ENCODE peak calls at places on chromosomes 6 and 20, in ten cellular contexts. One of them, this sample, is unnamed.

GRCh38 chr6:73418081-73418741 is 23.6 kb downstream of the DDX43 start:
- DNase-seq in spleen: no peak
- DNase-seq in fibroblast of lung: peak; percentile 21
- DNase-seq in body of pancreas: no peak
- DNase-seq in aorta: no peak
- DNase-seq in cardiac muscle cell: no peak
- DNase-seq in heart left ventricle: no peak
- DNase-seq in A549: no peak
- DNase-seq in sigmoid colon: no peak
- DNase-seq in breast epithelium: no peak
- DNase-seq in this sample: peak; percentile 3

GRCh38 chr6:157460182-157460999 is 79.4 kb downstream of the ZDHHC14 start:
- DNase-seq in spleen: no peak
- DNase-seq in A549: no peak
- DNase-seq in fibroblast of lung: no peak
- DNase-seq in cardiac muscle cell: no peak
- DNase-seq in heart left ventricle: no peak
- DNase-seq in aorta: no peak
- DNase-seq in sigmoid colon: no peak
- DNase-seq in breast epithelium: no peak
- DNase-seq in body of pancreas: no peak
- DNase-seq in this sample: peak; percentile 7

GRCh38 chr6:133512410-133513016 is 271.4 kb downstream of the EYA4 start:
- DNase-seq in cardiac muscle cell: peak; percentile 55
- DNase-seq in body of pancreas: peak; percentile 34
- DNase-seq in sigmoid colon: no peak
- DNase-seq in heart left ventricle: peak; percentile 33
- DNase-seq in aorta: peak; percentile 51
- DNase-seq in A549: peak; percentile 53
- DNase-seq in breast epithelium: no peak
- DNase-seq in spleen: no peak
- DNase-seq in fibroblast of lung: peak; percentile 73
- DNase-seq in this sample: peak; percentile 70

GRCh38 chr6:13268914-13269532 is 59.3 kb downstream of the TBC1D7 start:
- DNase-seq in heart left ventricle: no peak
- DNase-seq in spleen: no peak
- DNase-seq in body of pancreas: peak; percentile 37
- DNase-seq in fibroblast of lung: peak; percentile 17
- DNase-seq in cardiac muscle cell: peak; percentile 52
- DNase-seq in aorta: no peak
- DNase-seq in breast epithelium: no peak
- DNase-seq in A549: no peak
- DNase-seq in sigmoid colon: no peak
- DNase-seq in this sample: peak; percentile 70

GRCh38 chr6:47135772-47136171 is 93.6 kb upstream of the ADGRF1 start:
- DNase-seq in sigmoid colon: no peak
- DNase-seq in aorta: no peak
- DNase-seq in A549: peak; percentile 91
- DNase-seq in cardiac muscle cell: no peak
- DNase-seq in spleen: no peak
- DNase-seq in fibroblast of lung: peak; percentile 77
- DNase-seq in body of pancreas: peak; percentile 33
- DNase-seq in breast epithelium: no peak
- DNase-seq in heart left ventricle: no peak
- DNase-seq in this sample: peak; percentile 67

GRCh38 chr20:11686900-11687543 is 230.7 kb upstream of the BTBD3 start:
- DNase-seq in sigmoid colon: peak; percentile 59
- DNase-seq in A549: no peak
- DNase-seq in breast epithelium: no peak
- DNase-seq in body of pancreas: peak; percentile 74
- DNase-seq in heart left ventricle: no peak
- DNase-seq in cardiac muscle cell: peak; percentile 36
- DNase-seq in spleen: peak; percentile 62
- DNase-seq in fibroblast of lung: peak; percentile 14
- DNase-seq in aorta: no peak
- DNase-seq in this sample: peak; percentile 27

GRCh38 chr6:33508935-33509926 is 54.9 kb downstream of the ZBTB9 start:
- DNase-seq in aorta: no peak
- DNase-seq in heart left ventricle: no peak
- DNase-seq in spleen: no peak
- DNase-seq in cardiac muscle cell: no peak
- DNase-seq in A549: no peak
- DNase-seq in fibroblast of lung: no peak
- DNase-seq in body of pancreas: no peak
- DNase-seq in breast epithelium: no peak
- DNase-seq in sigmoid colon: no peak
- DNase-seq in this sample: peak; percentile 27

GRCh38 chr6:136717297-136717990 is 74.8 kb downstream of the MAP3K5 start:
- DNase-seq in fibroblast of lung: peak; percentile 23
- DNase-seq in sigmoid colon: no peak
- DNase-seq in aorta: no peak
- DNase-seq in body of pancreas: no peak
- DNase-seq in breast epithelium: no peak
- DNase-seq in spleen: no peak
- DNase-seq in cardiac muscle cell: no peak
- DNase-seq in heart left ventricle: no peak
- DNase-seq in A549: no peak
- DNase-seq in this sample: peak; percentile 15

GRCh38 chr6:39387785-39388184 is 65.3 kb upstream of the KCNK16 start:
- DNase-seq in body of pancreas: no peak
- DNase-seq in sigmoid colon: no peak
- DNase-seq in fibroblast of lung: no peak
- DNase-seq in A549: no peak
- DNase-seq in heart left ventricle: no peak
- DNase-seq in spleen: no peak
- DNase-seq in breast epithelium: no peak
- DNase-seq in aorta: no peak
- DNase-seq in cardiac muscle cell: no peak
- DNase-seq in this sample: peak; percentile 36

GRCh38 chr6:169454204-169454871 is 200.7 kb upstream of the THBS2 start:
- DNase-seq in A549: no peak
- DNase-seq in fibroblast of lung: peak; percentile 88
- DNase-seq in body of pancreas: no peak
- DNase-seq in aorta: no peak
- DNase-seq in heart left ventricle: no peak
- DNase-seq in cardiac muscle cell: no peak
- DNase-seq in sigmoid colon: peak; percentile 85
- DNase-seq in spleen: no peak
- DNase-seq in breast epithelium: peak; percentile 46
- DNase-seq in this sample: peak; percentile 94

GRCh38 chr6:26022166-26022510 is 59.5 kb downstream of the TRIM38 start:
- DNase-seq in breast epithelium: peak; percentile 63
- DNase-seq in heart left ventricle: peak; percentile 56
- DNase-seq in sigmoid colon: peak; percentile 89
- DNase-seq in A549: peak; percentile 81
- DNase-seq in spleen: no peak
- DNase-seq in fibroblast of lung: peak; percentile 90
- DNase-seq in cardiac muscle cell: peak; percentile 78
- DNase-seq in body of pancreas: peak; percentile 63
- DNase-seq in aorta: peak; percentile 73
- DNase-seq in this sample: peak; percentile 92

GRCh38 chr6:169409742-169410312 is 156.2 kb upstream of the THBS2 start:
- DNase-seq in breast epithelium: no peak
- DNase-seq in sigmoid colon: no peak
- DNase-seq in aorta: no peak
- DNase-seq in A549: peak; percentile 8
- DNase-seq in spleen: no peak
- DNase-seq in body of pancreas: no peak
- DNase-seq in fibroblast of lung: no peak
- DNase-seq in heart left ventricle: no peak
- DNase-seq in cardiac muscle cell: no peak
- DNase-seq in this sample: no peak

GRCh38 chr20:58432190-58432954 is 43.3 kb downstream of the VAPB start:
- DNase-seq in heart left ventricle: no peak
- DNase-seq in breast epithelium: no peak
- DNase-seq in body of pancreas: no peak
- DNase-seq in fibroblast of lung: peak; percentile 80
- DNase-seq in aorta: no peak
- DNase-seq in spleen: no peak
- DNase-seq in A549: no peak
- DNase-seq in cardiac muscle cell: no peak
- DNase-seq in sigmoid colon: peak; percentile 79
- DNase-seq in this sample: no peak

GRCh38 chr20:33827109-33827508 is 16.0 kb downstream of the CHMP4B start:
- DNase-seq in A549: no peak
- DNase-seq in fibroblast of lung: no peak
- DNase-seq in heart left ventricle: no peak
- DNase-seq in body of pancreas: no peak
- DNase-seq in breast epithelium: no peak
- DNase-seq in aorta: no peak
- DNase-seq in spleen: no peak
- DNase-seq in sigmoid colon: no peak
- DNase-seq in cardiac muscle cell: no peak
- DNase-seq in this sample: no peak
- H3K4me1 ChIP-seq in A549: peaks cover 26% of the 10 kb centered on the region
- H3K4me1 ChIP-seq in fibroblast of lung: peaks cover 4% of the 10 kb centered on the region
- H3K4me1 ChIP-seq in heart left ventricle: peaks cover 85% of the 10 kb centered on the region
- H3K4me1 ChIP-seq in body of pancreas: peaks cover 81% of the 10 kb centered on the region
- H3K4me1 ChIP-seq in breast epithelium: no peaks in the 10 kb centered on the region
- H3K4me1 ChIP-seq in aorta: peaks cover 20% of the 10 kb centered on the region
- H3K4me1 ChIP-seq in spleen: peaks cover 22% of the 10 kb centered on the region
- H3K4me1 ChIP-seq in sigmoid colon: no peaks in the 10 kb centered on the region
- H3K4me1 ChIP-seq in cardiac muscle cell: peaks cover 55% of the 10 kb centered on the region
- H3K4me1 ChIP-seq in this sample: peaks cover 10% of the 10 kb centered on the region

GRCh38 chr6:108263371-108263770 is 2.5 kb upstream of the SNX3 start:
- DNase-seq in A549: no peak
- DNase-seq in spleen: no peak
- DNase-seq in fibroblast of lung: no peak
- DNase-seq in aorta: no peak
- DNase-seq in cardiac muscle cell: no peak
- DNase-seq in breast epithelium: no peak
- DNase-seq in heart left ventricle: no peak
- DNase-seq in body of pancreas: no peak
- DNase-seq in sigmoid colon: no peak
- DNase-seq in this sample: no peak
- H3K4me1 ChIP-seq in A549: peaks cover 6% of the 10 kb centered on the region
- H3K4me1 ChIP-seq in spleen: peaks cover 14% of the 10 kb centered on the region
- H3K4me1 ChIP-seq in fibroblast of lung: no peaks in the 10 kb centered on the region
- H3K4me1 ChIP-seq in aorta: no peaks in the 10 kb centered on the region
- H3K4me1 ChIP-seq in cardiac muscle cell: peaks cover 7% of the 10 kb centered on the region
- H3K4me1 ChIP-seq in breast epithelium: no peaks in the 10 kb centered on the region
- H3K4me1 ChIP-seq in heart left ventricle: peaks cover 20% of the 10 kb centered on the region
- H3K4me1 ChIP-seq in body of pancreas: peaks cover 13% of the 10 kb centered on the region
- H3K4me1 ChIP-seq in sigmoid colon: peaks cover 3% of the 10 kb centered on the region
- H3K4me1 ChIP-seq in this sample: peaks cover 11% of the 10 kb centered on the region

DNA sequence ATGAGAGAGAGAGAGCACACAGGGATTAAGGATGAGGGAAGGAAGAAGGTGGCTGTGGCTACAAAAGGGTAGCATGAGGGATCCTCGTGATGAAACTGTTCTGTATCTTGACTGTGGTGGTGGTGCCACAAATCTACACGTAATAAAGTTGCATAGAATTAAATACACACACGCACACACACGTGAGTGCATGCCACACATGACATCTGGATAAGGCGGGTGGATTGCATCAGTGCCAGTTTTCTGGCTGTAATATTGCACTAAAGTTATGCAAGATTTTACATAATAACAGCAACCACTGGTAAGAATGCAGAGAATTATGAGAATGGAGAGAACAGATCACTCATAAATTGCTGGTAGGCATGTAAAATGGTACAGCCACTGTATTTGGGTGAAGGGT is 16.9 kb upstream of the STK35 start:
- DNase-seq in spleen: no peak
- DNase-seq in sigmoid colon: no peak
- DNase-seq in heart left ventricle: no peak
- DNase-seq in cardiac muscle cell: no peak
- DNase-seq in breast epithelium: no peak
- DNase-seq in A549: no peak
- DNase-seq in aorta: no peak
- DNase-seq in body of pancreas: no peak
- DNase-seq in fibroblast of lung: peak; percentile 39
- DNase-seq in this sample: peak; percentile 82
- H3K4me1 ChIP-seq in spleen: no peaks in the 10 kb centered on the region
- H3K4me1 ChIP-seq in sigmoid colon: no peaks in the 10 kb centered on the region
- H3K4me1 ChIP-seq in heart left ventricle: no peaks in the 10 kb centered on the region
- H3K4me1 ChIP-seq in cardiac muscle cell: no peaks in the 10 kb centered on the region
- H3K4me1 ChIP-seq in breast epithelium: no peaks in the 10 kb centered on the region
- H3K4me1 ChIP-seq in A549: no peaks in the 10 kb centered on the region
- H3K4me1 ChIP-seq in aorta: no peaks in the 10 kb centered on the region
- H3K4me1 ChIP-seq in body of pancreas: no peaks in the 10 kb centered on the region
- H3K4me1 ChIP-seq in fibroblast of lung: no peaks in the 10 kb centered on the region
- H3K4me1 ChIP-seq in this sample: peaks cover 21% of the 10 kb centered on the region

DNA sequence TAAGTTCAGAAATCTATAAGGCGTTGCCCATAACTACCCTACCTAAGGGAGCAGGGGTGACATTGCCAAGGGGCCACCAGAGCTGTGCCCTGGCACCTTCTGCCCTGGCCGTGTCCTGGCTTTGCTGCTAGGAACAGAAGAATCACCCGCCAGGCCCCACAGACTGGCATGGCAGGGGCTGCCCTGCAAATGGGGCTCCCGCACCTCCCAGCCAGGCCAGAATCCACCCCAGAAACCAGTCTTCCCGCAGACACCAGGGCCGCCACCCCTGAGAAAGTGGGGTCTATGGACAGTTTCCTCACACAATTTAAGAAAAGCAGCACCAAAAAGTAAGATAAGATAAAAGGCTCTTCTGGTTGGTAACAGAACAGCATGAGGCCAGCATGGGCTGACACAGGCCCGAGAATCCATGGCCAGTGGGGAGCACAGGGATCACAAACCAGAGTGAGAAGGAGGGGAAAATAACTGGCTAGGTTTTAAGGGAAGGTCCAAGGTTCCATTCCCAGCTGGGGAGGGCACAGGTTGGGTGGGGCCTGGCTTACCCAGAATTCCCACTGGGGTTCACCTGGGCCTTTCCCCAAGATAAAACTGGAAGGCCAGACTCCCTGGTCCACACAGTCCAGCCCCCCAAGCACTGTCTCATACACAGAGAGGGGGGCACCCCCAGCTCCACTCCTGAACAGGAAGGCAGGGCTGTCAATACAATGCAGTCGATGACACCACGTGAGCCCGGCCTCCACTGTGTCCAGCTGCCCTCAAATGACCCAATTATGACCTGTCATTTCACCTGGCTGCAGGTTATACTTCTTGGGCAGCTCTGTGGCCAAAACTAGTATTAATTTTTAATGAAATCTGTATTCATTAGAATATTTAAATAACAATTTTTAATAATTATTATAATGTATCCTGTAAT is 59.4 kb downstream of the PYGB start:
- DNase-seq in sigmoid colon: peak; percentile 52
- DNase-seq in A549: no peak
- DNase-seq in body of pancreas: no peak
- DNase-seq in aorta: peak; percentile 32
- DNase-seq in fibroblast of lung: no peak
- DNase-seq in cardiac muscle cell: no peak
- DNase-seq in spleen: peak; percentile 64
- DNase-seq in breast epithelium: no peak
- DNase-seq in heart left ventricle: no peak
- DNase-seq in this sample: no peak
- H3K4me1 ChIP-seq in sigmoid colon: no peaks in the 10 kb centered on the region
- H3K4me1 ChIP-seq in A549: peaks cover 51% of the 10 kb centered on the region
- H3K4me1 ChIP-seq in body of pancreas: peaks cover 16% of the 10 kb centered on the region
- H3K4me1 ChIP-seq in aorta: peaks cover 3% of the 10 kb centered on the region
- H3K4me1 ChIP-seq in fibroblast of lung: peaks cover 24% of the 10 kb centered on the region
- H3K4me1 ChIP-seq in cardiac muscle cell: peaks cover 15% of the 10 kb centered on the region
- H3K4me1 ChIP-seq in spleen: peaks cover 5% of the 10 kb centered on the region
- H3K4me1 ChIP-seq in breast epithelium: peaks cover 7% of the 10 kb centered on the region
- H3K4me1 ChIP-seq in heart left ventricle: peaks cover 25% of the 10 kb centered on the region
- H3K4me1 ChIP-seq in this sample: peaks cover 32% of the 10 kb centered on the region

DNA sequence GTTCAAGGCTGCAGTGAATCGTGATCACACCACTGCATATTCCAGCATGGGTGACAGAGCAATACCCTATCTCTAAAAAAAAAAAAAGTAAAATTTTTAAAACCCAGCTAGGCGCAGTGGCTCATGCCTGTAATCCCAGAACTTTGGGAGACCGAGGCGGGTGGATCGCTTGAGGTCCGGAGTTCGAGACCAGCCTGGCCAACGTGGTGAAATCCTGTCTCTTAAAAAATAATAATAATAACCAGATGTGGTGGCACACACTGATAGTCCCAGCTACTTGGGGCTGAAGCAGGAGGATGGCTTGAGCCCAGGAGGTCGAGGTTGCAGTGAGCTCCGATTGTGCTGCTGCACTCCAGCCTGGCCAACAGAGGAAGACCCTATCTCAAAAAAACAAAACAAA is 13.5 kb downstream of the MTG2 start:
- DNase-seq in cardiac muscle cell: no peak
- DNase-seq in fibroblast of lung: no peak
- DNase-seq in sigmoid colon: no peak
- DNase-seq in breast epithelium: no peak
- DNase-seq in spleen: peak; percentile 18
- DNase-seq in body of pancreas: no peak
- DNase-seq in A549: no peak
- DNase-seq in heart left ventricle: no peak
- DNase-seq in aorta: peak; percentile 9
- DNase-seq in this sample: no peak
- H3K4me1 ChIP-seq in cardiac muscle cell: no peaks in the 10 kb centered on the region
- H3K4me1 ChIP-seq in fibroblast of lung: no peaks in the 10 kb centered on the region
- H3K4me1 ChIP-seq in sigmoid colon: no peaks in the 10 kb centered on the region
- H3K4me1 ChIP-seq in breast epithelium: no peaks in the 10 kb centered on the region
- H3K4me1 ChIP-seq in spleen: peaks cover under 1% of the 10 kb centered on the region
- H3K4me1 ChIP-seq in body of pancreas: no peaks in the 10 kb centered on the region
- H3K4me1 ChIP-seq in A549: no peaks in the 10 kb centered on the region
- H3K4me1 ChIP-seq in heart left ventricle: no peaks in the 10 kb centered on the region
- H3K4me1 ChIP-seq in aorta: no peaks in the 10 kb centered on the region
- H3K4me1 ChIP-seq in this sample: no peaks in the 10 kb centered on the region

This sample was measured in GM23248.